ENCODE peak calls at places on chromosomes 13 and 19, in nine cellular contexts. S is NCI-H748 treated with DMSO at 0.1 percent for 48 hours, R is left colon, M is ascending aorta, N is neuronal stem cell, J is cardiac fibroblast, Y is NCI-H1105 treated with DMSO at 0.1 percent for 48 hours, C is Peyer's patch, X is cardiac muscle cell. P is an unnamed sample.

GRCh38 chr19:51020988-51021651 is 1.6 kb upstream of the KLK10 start:
- DNase-seq in J (peak), M (no peak), R (no peak), S (peak), Y (peak), C (no peak), N (peak), X (peak), P (peak)

GRCh38 chr19:49954933-49955332 is 6.0 kb downstream of the SIGLEC11 start:
- DNase-seq in X (no peak), N (no peak), S (no peak), Y (no peak), J (no peak), M (no peak), R (peak), C (no peak), P (no peak)

GRCh38 chr19:53768401-53768800 is 55.7 kb downstream of the NLRP12 start:
- DNase-seq in N (no peak), R (no peak), X (no peak), C (peak), J (no peak), M (no peak), Y (no peak), S (no peak), P (no peak)

GRCh38 chr19:6204212-6204611 is 68.7 kb downstream of the ACSBG2 start:
- DNase-seq in J (peak), X (peak), M (no peak), Y (no peak), S (no peak), C (no peak), R (no peak), N (no peak), P (no peak)

GRCh38 chr19:41031926-41032325 is 40.8 kb downstream of the CYP2B6 start:
- DNase-seq in R (no peak), J (no peak), Y (no peak), S (no peak), N (no peak), M (no peak), X (peak), C (no peak), P (peak)

GRCh38 chr19:28283592-28283991 is 929.4 kb downstream of the UQCRFS1 start:
- DNase-seq in M (no peak), J (no peak), S (no peak), Y (no peak), R (no peak), X (no peak), C (no peak), N (no peak), P (no peak)

GRCh38 chr19:14554382-14554812 is 17.5 kb downstream of the NDUFB7 start:
- DNase-seq in C (peak), J (no peak), M (no peak), R (peak), Y (no peak), S (no peak), X (no peak), N (no peak), P (no peak)

GRCh38 chr19:40244596-40244995 is 18.1 kb upstream of the CCNP start:
- DNase-seq in X (no peak), C (no peak), J (no peak), R (no peak), S (no peak), N (no peak), M (no peak), Y (no peak), P (no peak)

GRCh38 chr13:46386996-46387851 is at the start of gene RUBCNL:
- DNase-seq in R (peak), C (peak), J (no peak), S (peak), M (no peak), Y (peak), N (peak), X (no peak), P (peak)

GRCh38 chr19:50333235-50333736 is 4.1 kb upstream of the KCNC3 start:
- DNase-seq in S (peak), J (peak), N (peak), Y (peak), M (peak), R (peak), C (peak), X (peak), P (peak)

GRCh38 chr19:46860846-46861690 is at the start of gene ARHGAP35:
- DNase-seq in X (no peak), N (no peak), S (no peak), M (no peak), C (peak), J (peak), Y (no peak), R (peak), P (no peak)

GRCh38 chr13:44040754-44041100 is 161.0 kb downstream of the LACC1 start:
- DNase-seq in R (no peak), X (peak), Y (no peak), M (no peak), N (no peak), S (no peak), C (no peak), J (peak), P (peak)

GRCh38 chr19:8576273-8576993 is 809 bp downstream of the MYO1F start:
- DNase-seq in C (peak), Y (no peak), J (no peak), N (no peak), R (peak), S (no peak), X (no peak), M (no peak), P (no peak)

GRCh38 chr19:11382898-11383705 is 1.0 kb downstream of the EPOR start:
- DNase-seq in N (no peak), Y (peak), S (no peak), X (peak), J (peak), R (peak), C (peak), M (no peak), P (peak)

GRCh38 chr13:106381083-106381482 is 154.4 kb downstream of the EFNB2 start:
- DNase-seq in R (no peak), J (peak), X (peak), N (no peak), M (no peak), S (no peak), C (no peak), Y (no peak), P (no peak)

GRCh38 chr19:50607874-50608785 is 31.6 kb downstream of the SYT3 start:
- DNase-seq in R (peak), Y (no peak), X (peak), S (no peak), N (peak), C (peak), M (peak), J (peak), P (peak)

GRCh38 chr13:45564108-45564507 is 51.4 kb downstream of the ERICH6B start:
- DNase-seq in X (peak), Y (no peak), C (no peak), N (peak), M (no peak), J (peak), R (no peak), S (no peak), P (no peak)

GRCh38 chr13:53151692-53152421 is 123.2 kb downstream of the OLFM4 start:
- DNase-seq in S (peak), J (peak), Y (peak), R (peak), N (peak), C (no peak), M (no peak), X (peak), P (peak)

GRCh38 chr19:1794424-1795185 is 17.5 kb downstream of the ATP8B3 start:
- DNase-seq in R (peak), N (no peak), C (no peak), M (no peak), S (no peak), J (no peak), X (no peak), Y (no peak), P (no peak)

GRCh38 chr13:102128216-102128800 is 273.5 kb downstream of the FGF14 start:
- DNase-seq in C (no peak), J (no peak), S (no peak), Y (no peak), M (no peak), N (no peak), X (no peak), R (no peak), P (no peak)

GRCh38 chr13:40181203-40181845 is 485.1 kb downstream of the FOXO1 start:
- DNase-seq in Y (no peak), N (no peak), S (no peak), J (peak), M (no peak), X (peak), C (no peak), R (no peak), P (no peak)

GRCh38 chr13:74144269-74144668 is 10.1 kb upstream of the KLF12 start:
- DNase-seq in X (no peak), J (no peak), R (no peak), C (no peak), Y (no peak), S (no peak), M (no peak), N (no peak), P (no peak)

GRCh38 chr19:41427647-41428480 is 690 bp upstream of the B3GNT8 start:
- DNase-seq in N (no peak), R (peak), X (peak), C (peak), S (no peak), M (no peak), J (no peak), Y (peak), P (no peak)

GRCh38 chr13:35818577-35819165 is 312.5 kb downstream of the DCLK1 start:
- DNase-seq in Y (peak), N (peak), M (no peak), R (no peak), J (peak), S (peak), X (peak), C (no peak), P (peak)

GRCh38 chr13:60629158-60629557 is 232.1 kb downstream of the TDRD3 start:
- DNase-seq in N (peak), R (no peak), J (no peak), C (no peak), M (no peak), X (no peak), Y (no peak), S (no peak), P (no peak)

GRCh38 chr13:46559272-46559805 is 6.4 kb downstream of the LRCH1 start:
- DNase-seq in N (no peak), S (no peak), Y (no peak), M (no peak), R (no peak), X (no peak), J (no peak), C (no peak), P (no peak)

GRCh38 chr13:44734204-44734707 is 158.1 kb upstream of the TSC22D1 start:
- DNase-seq in J (peak), R (no peak), Y (no peak), X (peak), S (no peak), N (no peak), M (no peak), C (no peak), P (no peak)

GRCh38 chr13:113589251-113589960 is 4.9 kb downstream of the TFDP1 start:
- DNase-seq in M (no peak), N (no peak), X (no peak), J (no peak), Y (no peak), S (no peak), C (no peak), R (no peak), P (no peak)

GRCh38 chr13:41064493-41064892 is 3.2 kb downstream of the WBP4 start:
- DNase-seq in M (no peak), Y (no peak), S (no peak), C (no peak), R (no peak), N (no peak), J (peak), X (peak), P (no peak)

GRCh38 chr13:32059511-32059984 is 28.0 kb downstream of the FRY start:
- DNase-seq in N (no peak), S (no peak), C (no peak), M (no peak), X (no peak), J (no peak), Y (no peak), R (no peak), P (no peak)

GRCh38 chr13:25847635-25848616 is 203.9 kb downstream of the SHISA2 start:
- DNase-seq in X (peak), R (no peak), N (no peak), M (no peak), C (no peak), J (no peak), S (no peak), Y (no peak), P (no peak)

GRCh38 chr13:39777527-39778061 is 122.1 kb downstream of the COG6 start:
- DNase-seq in C (no peak), Y (no peak), M (no peak), N (no peak), J (peak), R (no peak), X (peak), S (no peak), P (peak)

GRCh38 chr19:52660981-52661380 is 22.8 kb upstream of the ZNF83 start:
- DNase-seq in X (no peak), N (no peak), M (no peak), C (no peak), Y (no peak), R (no peak), S (no peak), J (no peak), P (no peak)

GRCh38 chr19:52200044-52200443 is 10.2 kb downstream of the PPP2R1A start:
- DNase-seq in Y (no peak), R (no peak), J (peak), X (peak), N (no peak), S (no peak), M (peak), C (no peak), P (no peak)

GRCh38 chr13:105471683-105472082 is 1063.8 kb downstream of the EFNB2 start:
- DNase-seq in Y (no peak), J (peak), S (no peak), X (peak), N (no peak), R (no peak), C (no peak), M (no peak), P (no peak)

GRCh38 chr13:95267662-95268369 is 33.4 kb downstream of the ABCC4 start:
- DNase-seq in X (peak), M (no peak), C (no peak), N (no peak), R (peak), Y (peak), J (peak), S (no peak), P (peak)

GRCh38 chr19:30123611-30124010 is 181.6 kb downstream of the URI1 start:
- DNase-seq in S (no peak), R (no peak), J (no peak), N (no peak), Y (no peak), M (no peak), X (no peak), C (no peak), P (no peak)

GRCh38 chr13:23813635-23814034 is 75.6 kb downstream of the MIPEP start:
- DNase-seq in S (no peak), C (no peak), J (no peak), R (no peak), Y (no peak), X (no peak), N (no peak), M (no peak), P (no peak)

GRCh38 chr19:29714953-29715694 is at the start of gene C19orf12:
- DNase-seq in R (peak), Y (peak), N (peak), X (peak), S (no peak), C (peak), M (no peak), J (peak), P (peak)